ENCODE peak calls at places on chromosomes 12 and 14, in eight cellular contexts. G is stimulated activated CD8-positive, alpha-beta memory T cell treated with anti-CD3 and anti-CD28 coated beads, Interleukin-15, amount 100 ng/mL, for 1 hour; T is A172; E is AG10803; F is uterus; O is GM06990; Y is T-cell; I is Caki2. C is an unnamed sample.

GRCh38 chr12:104507672-104508071 is 50.9 kb downstream of the CHST11 start:
- DNase-seq in Y (no peak), T (no peak), F (no peak), I (no peak), G (no peak), O (no peak), E (no peak), C (no peak)

GRCh38 chr12:122749569-122750332 is 2.9 kb upstream of the DENR start:
- DNase-seq in O (no peak), I (no peak), Y (no peak), T (peak), E (no peak), F (no peak), G (no peak), C (no peak)

GRCh38 chr12:127811988-127812387 is 455.0 kb upstream of the TMEM132C start:
- DNase-seq in G (no peak), E (peak), O (no peak), Y (no peak), F (peak), T (peak), I (no peak), C (peak)

GRCh38 chr12:42336286-42336685 is 10.3 kb downstream of the PPHLN1 start:
- DNase-seq in O (no peak), G (no peak), F (no peak), Y (no peak), T (no peak), E (no peak), I (no peak), C (no peak)

GRCh38 chr12:75944097-75944904 is 87.3 kb downstream of the PHLDA1 start:
- DNase-seq in E (peak), T (peak), G (no peak), I (peak), F (no peak), O (peak), Y (no peak), C (no peak)

GRCh38 chr14:29085546-29085945 is 319.0 kb downstream of the FOXG1 start:
- DNase-seq in T (no peak), Y (no peak), I (no peak), G (no peak), F (no peak), E (peak), O (no peak), C (no peak)

GRCh38 chr14:105088812-105089745 is 23.8 kb upstream of the GPR132 start:
- DNase-seq in F (no peak), O (no peak), T (no peak), G (no peak), I (no peak), Y (no peak), E (no peak), C (no peak)

GRCh38 chr12:86249856-86250255 is 6.3 kb downstream of the MGAT4C start:
- DNase-seq in E (no peak), I (peak), O (no peak), T (peak), G (no peak), Y (no peak), F (no peak), C (peak)

GRCh38 chr14:72120315-72120714 is 188.1 kb downstream of the RGS6 start:
- DNase-seq in E (no peak), Y (no peak), F (no peak), I (no peak), T (no peak), G (no peak), O (no peak), C (no peak)

GRCh38 chr14:32457213-32457920 is 128.3 kb downstream of the AKAP6 start:
- DNase-seq in I (no peak), F (no peak), G (no peak), T (no peak), Y (no peak), O (no peak), E (peak), C (no peak)

GRCh38 chr14:102338724-102339123 is 19.2 kb downstream of the ZNF839 start:
- DNase-seq in G (no peak), O (no peak), I (no peak), F (no peak), E (no peak), T (no peak), Y (no peak), C (no peak)

GRCh38 chr14:34874386-34875030 is 652 bp downstream of the BAZ1A start:
- DNase-seq in Y (peak), G (peak), T (peak), O (peak), F (peak), I (peak), E (peak), C (peak)

GRCh38 chr12:48750215-48750614 is 33.7 kb upstream of the CCNT1 start:
- DNase-seq in I (no peak), G (no peak), F (no peak), E (peak), Y (no peak), T (no peak), O (no peak), C (no peak)

GRCh38 chr12:12908252-12908651 is 16.9 kb downstream of the GPRC5A start:
- DNase-seq in I (no peak), Y (no peak), O (no peak), E (no peak), G (no peak), T (no peak), F (no peak), C (no peak)

GRCh38 chr12:116141110-116141832 is 136.2 kb downstream of the MED13L start:
- DNase-seq in E (no peak), F (no peak), T (no peak), Y (no peak), I (no peak), O (no peak), G (no peak), C (no peak)

GRCh38 chr14:81055971-81056370 is 100.5 kb downstream of the TSHR start:
- DNase-seq in E (no peak), T (no peak), O (no peak), I (no peak), G (no peak), F (no peak), Y (no peak), C (no peak)

GRCh38 chr14:100575266-100575995 is 11.8 kb downstream of the BEGAIN start:
- DNase-seq in I (no peak), G (no peak), O (no peak), F (no peak), Y (no peak), T (no peak), E (no peak), C (no peak)

GRCh38 chr12:19131020-19131431 is 1.5 kb downstream of the PLEKHA5 start:
- DNase-seq in E (peak), Y (no peak), I (peak), O (no peak), T (peak), G (no peak), F (peak), C (peak)

GRCh38 chr12:24911284-24911791 is 37.6 kb downstream of the BCAT1 start:
- DNase-seq in F (no peak), G (no peak), Y (no peak), T (peak), I (no peak), E (peak), O (no peak), C (no peak)

GRCh38 chr12:2264622-2265306 is 212.0 kb downstream of the CACNA1C start:
- DNase-seq in F (peak), I (peak), Y (no peak), G (no peak), O (no peak), E (peak), T (peak), C (peak)

GRCh38 chr14:96538663-96539317 is 36.6 kb downstream of the PAPOLA start:
- DNase-seq in G (no peak), E (no peak), F (no peak), O (no peak), T (no peak), Y (no peak), I (peak), C (no peak)

GRCh38 chr14:73254247-73255004 is 17.1 kb downstream of the PAPLN start:
- DNase-seq in F (no peak), E (no peak), I (no peak), T (no peak), Y (no peak), O (no peak), G (no peak), C (no peak)

GRCh38 chr14:23513005-23513412 is 38.6 kb downstream of the ZFHX2 start:
- DNase-seq in T (no peak), E (no peak), Y (no peak), O (no peak), G (no peak), I (no peak), F (no peak), C (no peak)

GRCh38 chr14:68283378-68284123 is 464.0 kb downstream of the RAD51B start:
- DNase-seq in I (no peak), T (no peak), G (no peak), F (no peak), Y (peak), O (peak), E (peak), C (no peak)

GRCh38 chr12:13175499-13175898 is 21.0 kb upstream of the EMP1 start:
- DNase-seq in Y (no peak), O (no peak), T (peak), G (no peak), F (no peak), E (peak), I (peak), C (peak)

GRCh38 chr12:123928274-123928865 is 44.3 kb downstream of the CCDC92 start:
- DNase-seq in I (no peak), T (no peak), E (no peak), Y (no peak), O (no peak), G (no peak), F (no peak), C (no peak)

GRCh38 chr14:19974844-19975243 is 547 bp upstream of the OR4K15 start:
- DNase-seq in G (no peak), E (no peak), I (no peak), O (no peak), F (no peak), T (no peak), Y (peak), C (no peak)

GRCh38 chr12:48004039-48004940 is at the start of gene COL2A1:
- DNase-seq in Y (no peak), G (no peak), T (no peak), E (peak), O (no peak), F (no peak), I (no peak), C (no peak)

GRCh38 chr14:69087061-69087461 is 65.9 kb downstream of the DCAF5 start:
- DNase-seq in I (no peak), E (peak), G (no peak), T (no peak), Y (no peak), F (no peak), O (no peak), C (no peak)

GRCh38 chr14:32900602-32901001 is 38.1 kb upstream of the NPAS3 start:
- DNase-seq in F (no peak), T (no peak), O (no peak), E (no peak), Y (no peak), G (no peak), I (no peak), C (no peak)

GRCh38 chr12:114916531-114916930 is 232.6 kb upstream of the TBX3 start:
- DNase-seq in I (no peak), G (no peak), Y (no peak), T (peak), E (peak), O (no peak), F (no peak), C (no peak)

GRCh38 chr14:45253754-45254300 is 825 bp upstream of the MIS18BP1 start:
- DNase-seq in I (no peak), Y (no peak), G (no peak), T (peak), F (no peak), E (peak), O (peak), C (no peak)

GRCh38 chr12:3684449-3685051 is 68.4 kb downstream of the CRACR2A start:
- DNase-seq in F (no peak), E (no peak), G (no peak), O (no peak), I (no peak), Y (no peak), T (no peak), C (no peak)

C was measured in H54.